ENCODE peak calls at places on chromosome 15, in five cellular contexts. K is Panc1, F is HepG2, O is A549, U is GM23338. B is an unnamed sample.
A peak's percentile ranks its signal among the peaks of the same experiment; 100 is the strongest.

GRCh38 chr15:35448294-35448693 is 97.7 kb downstream of the DPH6 start:
- DNase-seq in O (no peak), U (no peak), F (no peak), K (no peak), B (no peak)

GRCh38 chr15:90063733-90064247 is 38.5 kb downstream of the IDH2 start:
- DNase-seq in O (no peak), U (no peak), K (no peak), F (no peak), B (peak; percentile 91)

GRCh38 chr15:75067123-75067854 is 43.9 kb downstream of the PPCDC start:
- DNase-seq in F (no peak), K (peak; percentile 30), O (no peak), U (no peak), B (no peak)

GRCh38 chr15:65960586-65960985 is 91.3 kb downstream of the RAB11A start:
- DNase-seq in U (no peak), O (no peak), K (no peak), F (no peak), B (no peak)

GRCh38 chr15:51135276-51135675 is 40.6 kb upstream of the TNFAIP8L3 start:
- DNase-seq in K (no peak), O (no peak), U (no peak), F (no peak), B (no peak)

GRCh38 chr15:85002517-85002916 is 20.9 kb downstream of the PDE8A start:
- DNase-seq in K (no peak), U (peak; percentile 51), O (no peak), F (no peak), B (no peak)

GRCh38 chr15:40421246-40422157 is 15.9 kb downstream of the IVD start:
- DNase-seq in O (peak; percentile 55), K (peak; percentile 45), U (peak; percentile 89), F (peak; percentile 37), B (peak; percentile 66)

GRCh38 chr15:88202231-88202630 is 54.3 kb downstream of the NTRK3 start:
- DNase-seq in O (no peak), F (no peak), K (no peak), U (no peak), B (no peak)

GRCh38 chr15:40763801-40764765 is at the start of gene GCHFR:
- DNase-seq in K (no peak), F (peak; percentile 83), O (peak; percentile 67), U (peak; percentile 87), B (peak; percentile 77)

GRCh38 chr15:89662893-89663673 is 7.8 kb upstream of the KIF7 start:
- DNase-seq in O (no peak), U (peak; percentile 30), F (no peak), K (no peak), B (no peak)

GRCh38 chr15:36344887-36345286 is 234.5 kb upstream of the CDIN1 start:
- DNase-seq in F (no peak), U (no peak), O (no peak), K (no peak), B (no peak)

GRCh38 chr15:42148808-42149492 is 7.5 kb downstream of the PLA2G4F start:
- DNase-seq in O (no peak), K (no peak), F (no peak), U (no peak), B (no peak)

GRCh38 chr15:68583321-68583720 is 4.5 kb downstream of the CORO2B start:
- DNase-seq in F (peak; percentile 17), U (no peak), O (no peak), K (no peak), B (no peak)

GRCh38 chr15:59555696-59556095 is 55.9 kb upstream of the GCNT3 start:
- DNase-seq in K (no peak), U (no peak), F (no peak), O (no peak), B (no peak)

GRCh38 chr15:66294932-66295235 is 1.5 kb downstream of the DIS3L start:
- DNase-seq in U (no peak), O (peak; percentile 39), F (no peak), K (no peak), B (no peak)

GRCh38 chr15:38589502-38589901 is 24.9 kb upstream of the RASGRP1 start:
- DNase-seq in U (no peak), K (no peak), F (no peak), O (peak; percentile 13), B (peak; percentile 22)

GRCh38 chr15:60745469-60745971 is 266.6 kb upstream of the ICE2 start:
- DNase-seq in K (no peak), O (no peak), U (no peak), F (no peak), B (no peak)

GRCh38 chr15:99976811-99977271 is 243.6 kb upstream of the LYSMD4 start:
- DNase-seq in U (no peak), F (no peak), K (no peak), O (no peak), B (peak; percentile 63)

DNA sequence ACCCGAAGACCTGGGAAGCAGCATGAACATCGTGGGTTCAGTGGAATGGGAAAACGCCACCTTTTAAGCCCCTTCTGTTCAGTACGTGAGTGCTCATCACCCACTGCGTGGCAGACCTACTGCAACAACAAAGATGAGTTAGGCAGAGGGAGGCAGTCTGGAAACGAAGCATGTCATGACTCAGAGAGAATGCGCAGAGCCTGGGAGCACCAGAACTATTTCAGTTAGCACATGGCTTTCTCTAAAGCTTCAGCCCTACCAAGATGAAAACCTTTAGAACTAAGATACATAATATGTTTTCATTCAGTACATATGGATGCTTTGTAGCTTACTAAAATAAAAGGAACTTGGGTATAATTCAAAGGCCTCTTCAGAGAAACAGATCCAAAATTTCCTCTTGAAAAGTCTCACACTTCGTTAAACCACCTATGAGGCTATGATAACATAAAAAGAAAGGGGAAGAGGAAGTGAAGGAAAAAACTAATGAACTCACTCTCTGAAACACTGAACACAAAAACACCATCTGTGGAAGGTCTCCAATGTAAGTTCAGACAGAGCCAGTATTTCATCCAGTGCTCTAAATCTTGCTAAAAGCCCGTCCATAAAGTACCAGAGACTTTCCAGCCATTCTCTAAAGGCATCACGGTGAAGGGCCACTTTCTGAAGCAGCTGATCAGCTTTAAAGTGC is 140.1 kb downstream of the OCA2 start:
- DNase-seq in F (no peak), O (no peak), U (no peak), K (no peak), B (no peak)
- TF ChIP-seq REST in F (no peak), O (no peak), U (no peak), K (no peak), B (no peak)

DNA sequence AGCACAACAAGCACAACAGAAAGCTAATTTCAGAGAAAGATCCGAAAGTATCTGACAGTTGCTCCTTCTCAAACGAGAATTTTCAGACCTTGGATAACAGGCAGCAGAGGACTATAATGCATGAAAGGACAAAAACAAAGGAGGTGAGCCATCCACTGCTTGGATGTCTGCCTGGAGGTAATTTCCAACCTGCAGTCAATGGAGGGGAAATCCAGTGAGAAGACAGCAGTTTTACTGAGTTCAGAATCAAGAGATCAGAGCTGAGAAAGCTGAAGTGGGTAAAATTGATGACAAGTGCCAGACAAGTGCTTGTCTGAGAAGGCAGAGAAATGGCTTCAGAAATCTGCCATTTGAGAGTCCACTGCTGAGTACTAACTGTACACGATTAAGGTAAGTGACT is 22.1 kb downstream of the UBE3A start:
- DNase-seq in O (no peak), K (no peak), U (no peak), F (no peak), B (no peak)
- H3K27ac ChIP-seq in O (no peak overlapping the region), K (peak overlapping the region; percentile 9), U (no peak overlapping the region), F (no peak overlapping the region), B (no peak overlapping the region)

GRCh38 chr15:79721256-79721655 is 175.6 kb downstream of the MTHFS start:
- DNase-seq in K (no peak), U (no peak), O (no peak), F (no peak), B (no peak)

GRCh38 chr15:79724804-79725203 is 172.0 kb downstream of the MTHFS start:
- DNase-seq in K (no peak), U (no peak), O (no peak), F (no peak), B (peak; percentile 0)

GRCh38 chr15:79728867-79729266 is 167.9 kb downstream of the MTHFS start:
- DNase-seq in K (no peak), F (no peak), O (no peak), U (no peak), B (no peak)

GRCh38 chr15:79724312-79724711 is 172.5 kb downstream of the MTHFS start:
- DNase-seq in K (no peak), F (no peak), O (no peak), U (no peak), B (no peak)
- TF ChIP-seq REST in K (no peak), F (no peak), O (no peak), U (no peak), B (no peak)

GRCh38 chr15:81168680-81169079 is 28.0 kb upstream of the IL16 start:
- DNase-seq in K (no peak), U (no peak), O (no peak), F (no peak), B (no peak)

GRCh38 chr15:81166949-81167816 is 29.5 kb upstream of the IL16 start:
- DNase-seq in F (no peak), K (no peak), O (no peak), U (no peak), B (no peak)

GRCh38 chr15:81171286-81171685 is 25.4 kb upstream of the IL16 start:
- DNase-seq in U (no peak), F (no peak), K (no peak), O (no peak), B (no peak)

GRCh38 chr15:81174125-81174524 is 22.6 kb upstream of the IL16 start:
- DNase-seq in U (no peak), K (no peak), F (no peak), O (no peak), B (no peak)

DNA sequence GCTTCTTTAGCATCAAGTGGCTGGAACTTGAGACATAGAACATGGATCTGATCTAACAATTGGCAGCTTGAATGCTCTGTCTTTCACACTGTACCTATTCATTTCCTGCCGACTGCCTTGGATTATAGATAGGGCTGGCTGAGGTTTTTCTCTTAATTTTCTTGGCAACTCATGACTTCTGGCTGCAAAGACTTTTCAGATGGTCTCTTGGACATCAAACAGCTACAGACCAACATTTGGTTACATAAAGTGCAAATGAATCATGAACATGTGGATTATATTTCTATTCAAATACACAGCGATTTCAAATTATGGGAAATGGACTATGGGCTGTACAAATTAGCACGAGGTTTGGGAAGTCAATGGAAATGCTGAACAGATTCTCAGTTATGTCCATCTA is 26.2 kb upstream of the IL16 start:
- DNase-seq in K (no peak), U (no peak), O (no peak), F (no peak), B (no peak)
- H3K27ac ChIP-seq in K (no peak overlapping the region), U (no peak overlapping the region), O (no peak overlapping the region), F (no peak overlapping the region), B (no peak overlapping the region)

DNA sequence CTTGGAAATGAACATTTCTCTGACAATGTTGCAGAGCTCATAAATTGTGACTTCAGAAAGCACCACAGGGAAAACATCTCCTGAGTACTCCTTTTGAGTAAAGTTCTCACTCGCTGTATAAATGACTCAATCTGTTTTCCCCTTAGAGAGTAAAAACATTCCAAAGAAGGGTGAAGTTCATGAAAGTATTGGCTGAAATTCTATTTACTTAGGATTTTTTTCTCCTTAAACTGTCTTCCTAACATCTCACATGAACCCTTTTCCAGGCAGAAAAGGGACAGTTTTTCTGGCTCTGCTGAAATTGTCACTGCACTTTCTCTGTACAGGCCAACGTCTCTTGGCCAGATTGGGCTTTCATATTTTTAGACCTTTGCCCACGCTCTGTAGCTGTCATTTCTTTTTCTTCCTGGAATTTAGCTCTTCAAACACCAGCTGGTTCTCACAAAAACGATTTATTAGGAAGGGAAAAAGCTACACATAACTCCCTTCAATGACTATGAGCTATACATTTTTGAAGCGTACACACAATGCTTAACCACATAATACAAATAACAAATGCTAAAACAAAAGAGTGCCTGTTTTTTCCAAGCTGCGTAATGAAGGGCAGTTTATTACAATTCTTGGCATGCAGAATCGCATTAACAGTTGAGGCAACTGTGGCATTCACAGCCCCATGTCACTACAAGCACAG is 216.1 kb downstream of the ATP8B4 start:
- DNase-seq in F (no peak), U (no peak), O (no peak), K (no peak), B (no peak)
- TF ChIP-seq REST in F (no peak), U (no peak), O (no peak), K (no peak), B (no peak)